ENCODE peak calls at places on chromosomes 6 and 20, in eight cellular contexts. One of them, this sample, is unnamed.

GRCh38 chr6:80457044-80457933 is 350.8 kb downstream of the BCKDHB start:
- DNase-seq in stimulated activated CD4-positive, alpha-beta T cell treated with anti-CD3 and anti-CD28 coated beads, Interleukin-12 subunit alpha, Interleukin-12 subunit beta, amount 100 ng/mL, for 48 hours: no peak
- DNase-seq in progenitor cell of endocrine pancreas: no peak
- DNase-seq in IMR-90: peak; percentile 98
- DNase-seq in caudate nucleus: peak; percentile 15
- DNase-seq in activated CD4-positive, CD25-positive, alpha-beta regulatory T cell treated with anti-CD3 and anti-CD28 coated beads, Interleukin-2, amount 50 U/mL, for 16 hours: no peak
- DNase-seq in iPS-NIHi11: peak; percentile 24
- DNase-seq in left ventricle myocardium superior: peak; percentile 75
- DNase-seq in this sample: peak; percentile 85

GRCh38 chr6:85792278-85792677 is 149.6 kb upstream of the SYNCRIP start:
- DNase-seq in stimulated activated CD4-positive, alpha-beta T cell treated with anti-CD3 and anti-CD28 coated beads, Interleukin-12 subunit alpha, Interleukin-12 subunit beta, amount 100 ng/mL, for 48 hours: no peak
- DNase-seq in progenitor cell of endocrine pancreas: no peak
- DNase-seq in IMR-90: peak; percentile 1
- DNase-seq in caudate nucleus: no peak
- DNase-seq in activated CD4-positive, CD25-positive, alpha-beta regulatory T cell treated with anti-CD3 and anti-CD28 coated beads, Interleukin-2, amount 50 U/mL, for 16 hours: no peak
- DNase-seq in iPS-NIHi11: no peak
- DNase-seq in left ventricle myocardium superior: no peak
- DNase-seq in this sample: no peak

GRCh38 chr6:103672169-103672568 is 1187.5 kb downstream of the HACE1 start:
- DNase-seq in stimulated activated CD4-positive, alpha-beta T cell treated with anti-CD3 and anti-CD28 coated beads, Interleukin-12 subunit alpha, Interleukin-12 subunit beta, amount 100 ng/mL, for 48 hours: no peak
- DNase-seq in progenitor cell of endocrine pancreas: no peak
- DNase-seq in IMR-90: no peak
- DNase-seq in caudate nucleus: no peak
- DNase-seq in activated CD4-positive, CD25-positive, alpha-beta regulatory T cell treated with anti-CD3 and anti-CD28 coated beads, Interleukin-2, amount 50 U/mL, for 16 hours: no peak
- DNase-seq in iPS-NIHi11: no peak
- DNase-seq in left ventricle myocardium superior: no peak
- DNase-seq in this sample: no peak

GRCh38 chr6:31728767-31729514 is at the start of gene DDAH2:
- DNase-seq in stimulated activated CD4-positive, alpha-beta T cell treated with anti-CD3 and anti-CD28 coated beads, Interleukin-12 subunit alpha, Interleukin-12 subunit beta, amount 100 ng/mL, for 48 hours: no peak
- DNase-seq in progenitor cell of endocrine pancreas: no peak
- DNase-seq in IMR-90: no peak
- DNase-seq in caudate nucleus: no peak
- DNase-seq in activated CD4-positive, CD25-positive, alpha-beta regulatory T cell treated with anti-CD3 and anti-CD28 coated beads, Interleukin-2, amount 50 U/mL, for 16 hours: no peak
- DNase-seq in iPS-NIHi11: no peak
- DNase-seq in left ventricle myocardium superior: peak; percentile 45
- DNase-seq in this sample: no peak

GRCh38 chr20:31943052-31943471 is 8.8 kb downstream of the PDRG1 start:
- DNase-seq in stimulated activated CD4-positive, alpha-beta T cell treated with anti-CD3 and anti-CD28 coated beads, Interleukin-12 subunit alpha, Interleukin-12 subunit beta, amount 100 ng/mL, for 48 hours: no peak
- DNase-seq in progenitor cell of endocrine pancreas: no peak
- DNase-seq in IMR-90: no peak
- DNase-seq in caudate nucleus: peak; percentile 57
- DNase-seq in activated CD4-positive, CD25-positive, alpha-beta regulatory T cell treated with anti-CD3 and anti-CD28 coated beads, Interleukin-2, amount 50 U/mL, for 16 hours: no peak
- DNase-seq in iPS-NIHi11: no peak
- DNase-seq in left ventricle myocardium superior: peak; percentile 76
- DNase-seq in this sample: peak; percentile 18

GRCh38 chr20:11569163-11569562 is 348.5 kb upstream of the BTBD3 start:
- DNase-seq in stimulated activated CD4-positive, alpha-beta T cell treated with anti-CD3 and anti-CD28 coated beads, Interleukin-12 subunit alpha, Interleukin-12 subunit beta, amount 100 ng/mL, for 48 hours: no peak
- DNase-seq in progenitor cell of endocrine pancreas: no peak
- DNase-seq in IMR-90: no peak
- DNase-seq in caudate nucleus: no peak
- DNase-seq in activated CD4-positive, CD25-positive, alpha-beta regulatory T cell treated with anti-CD3 and anti-CD28 coated beads, Interleukin-2, amount 50 U/mL, for 16 hours: no peak
- DNase-seq in iPS-NIHi11: peak; percentile 44
- DNase-seq in left ventricle myocardium superior: no peak
- DNase-seq in this sample: no peak

GRCh38 chr6:15929685-15930084 is 199.2 kb upstream of the MYLIP start:
- DNase-seq in stimulated activated CD4-positive, alpha-beta T cell treated with anti-CD3 and anti-CD28 coated beads, Interleukin-12 subunit alpha, Interleukin-12 subunit beta, amount 100 ng/mL, for 48 hours: no peak
- DNase-seq in progenitor cell of endocrine pancreas: no peak
- DNase-seq in IMR-90: no peak
- DNase-seq in caudate nucleus: no peak
- DNase-seq in activated CD4-positive, CD25-positive, alpha-beta regulatory T cell treated with anti-CD3 and anti-CD28 coated beads, Interleukin-2, amount 50 U/mL, for 16 hours: no peak
- DNase-seq in iPS-NIHi11: no peak
- DNase-seq in left ventricle myocardium superior: no peak
- DNase-seq in this sample: no peak

GRCh38 chr6:44257753-44258324 is 511 bp upstream of the SLC35B2 start:
- DNase-seq in stimulated activated CD4-positive, alpha-beta T cell treated with anti-CD3 and anti-CD28 coated beads, Interleukin-12 subunit alpha, Interleukin-12 subunit beta, amount 100 ng/mL, for 48 hours: no peak
- DNase-seq in progenitor cell of endocrine pancreas: no peak
- DNase-seq in IMR-90: no peak
- DNase-seq in caudate nucleus: no peak
- DNase-seq in activated CD4-positive, CD25-positive, alpha-beta regulatory T cell treated with anti-CD3 and anti-CD28 coated beads, Interleukin-2, amount 50 U/mL, for 16 hours: no peak
- DNase-seq in iPS-NIHi11: no peak
- DNase-seq in left ventricle myocardium superior: no peak
- DNase-seq in this sample: no peak

GRCh38 chr6:136338486-136338885 is 48.8 kb upstream of the BCLAF1 start:
- DNase-seq in stimulated activated CD4-positive, alpha-beta T cell treated with anti-CD3 and anti-CD28 coated beads, Interleukin-12 subunit alpha, Interleukin-12 subunit beta, amount 100 ng/mL, for 48 hours: no peak
- DNase-seq in progenitor cell of endocrine pancreas: no peak
- DNase-seq in IMR-90: no peak
- DNase-seq in caudate nucleus: no peak
- DNase-seq in activated CD4-positive, CD25-positive, alpha-beta regulatory T cell treated with anti-CD3 and anti-CD28 coated beads, Interleukin-2, amount 50 U/mL, for 16 hours: no peak
- DNase-seq in iPS-NIHi11: no peak
- DNase-seq in left ventricle myocardium superior: no peak
- DNase-seq in this sample: no peak

GRCh38 chr6:125871365-125871764 is 80.6 kb downstream of the NCOA7 start:
- DNase-seq in stimulated activated CD4-positive, alpha-beta T cell treated with anti-CD3 and anti-CD28 coated beads, Interleukin-12 subunit alpha, Interleukin-12 subunit beta, amount 100 ng/mL, for 48 hours: no peak
- DNase-seq in progenitor cell of endocrine pancreas: no peak
- DNase-seq in IMR-90: peak; percentile 21
- DNase-seq in caudate nucleus: no peak
- DNase-seq in activated CD4-positive, CD25-positive, alpha-beta regulatory T cell treated with anti-CD3 and anti-CD28 coated beads, Interleukin-2, amount 50 U/mL, for 16 hours: no peak
- DNase-seq in iPS-NIHi11: no peak
- DNase-seq in left ventricle myocardium superior: no peak
- DNase-seq in this sample: no peak

GRCh38 chr6:77373955-77374354 is 89.3 kb downstream of the HTR1B start:
- DNase-seq in stimulated activated CD4-positive, alpha-beta T cell treated with anti-CD3 and anti-CD28 coated beads, Interleukin-12 subunit alpha, Interleukin-12 subunit beta, amount 100 ng/mL, for 48 hours: no peak
- DNase-seq in progenitor cell of endocrine pancreas: no peak
- DNase-seq in IMR-90: no peak
- DNase-seq in caudate nucleus: no peak
- DNase-seq in activated CD4-positive, CD25-positive, alpha-beta regulatory T cell treated with anti-CD3 and anti-CD28 coated beads, Interleukin-2, amount 50 U/mL, for 16 hours: no peak
- DNase-seq in iPS-NIHi11: no peak
- DNase-seq in left ventricle myocardium superior: no peak
- DNase-seq in this sample: no peak

GRCh38 chr6:83927470-83927869 is 68.0 kb downstream of the CYB5R4 start:
- DNase-seq in stimulated activated CD4-positive, alpha-beta T cell treated with anti-CD3 and anti-CD28 coated beads, Interleukin-12 subunit alpha, Interleukin-12 subunit beta, amount 100 ng/mL, for 48 hours: no peak
- DNase-seq in progenitor cell of endocrine pancreas: no peak
- DNase-seq in IMR-90: peak; percentile 2
- DNase-seq in caudate nucleus: no peak
- DNase-seq in activated CD4-positive, CD25-positive, alpha-beta regulatory T cell treated with anti-CD3 and anti-CD28 coated beads, Interleukin-2, amount 50 U/mL, for 16 hours: no peak
- DNase-seq in iPS-NIHi11: no peak
- DNase-seq in left ventricle myocardium superior: no peak
- DNase-seq in this sample: no peak

GRCh38 chr20:16061394-16061793 is 511.9 kb downstream of the KIF16B start:
- DNase-seq in stimulated activated CD4-positive, alpha-beta T cell treated with anti-CD3 and anti-CD28 coated beads, Interleukin-12 subunit alpha, Interleukin-12 subunit beta, amount 100 ng/mL, for 48 hours: no peak
- DNase-seq in progenitor cell of endocrine pancreas: no peak
- DNase-seq in IMR-90: no peak
- DNase-seq in caudate nucleus: no peak
- DNase-seq in activated CD4-positive, CD25-positive, alpha-beta regulatory T cell treated with anti-CD3 and anti-CD28 coated beads, Interleukin-2, amount 50 U/mL, for 16 hours: no peak
- DNase-seq in iPS-NIHi11: no peak
- DNase-seq in left ventricle myocardium superior: no peak
- DNase-seq in this sample: no peak

GRCh38 chr20:49347156-49347555 is 69.3 kb upstream of the ZNFX1 start:
- DNase-seq in stimulated activated CD4-positive, alpha-beta T cell treated with anti-CD3 and anti-CD28 coated beads, Interleukin-12 subunit alpha, Interleukin-12 subunit beta, amount 100 ng/mL, for 48 hours: no peak
- DNase-seq in progenitor cell of endocrine pancreas: no peak
- DNase-seq in IMR-90: no peak
- DNase-seq in caudate nucleus: no peak
- DNase-seq in activated CD4-positive, CD25-positive, alpha-beta regulatory T cell treated with anti-CD3 and anti-CD28 coated beads, Interleukin-2, amount 50 U/mL, for 16 hours: no peak
- DNase-seq in iPS-NIHi11: no peak
- DNase-seq in left ventricle myocardium superior: no peak
- DNase-seq in this sample: no peak

GRCh38 chr6:37190159-37190535 is 20.2 kb downstream of the PIM1 start:
- DNase-seq in stimulated activated CD4-positive, alpha-beta T cell treated with anti-CD3 and anti-CD28 coated beads, Interleukin-12 subunit alpha, Interleukin-12 subunit beta, amount 100 ng/mL, for 48 hours: no peak
- DNase-seq in progenitor cell of endocrine pancreas: no peak
- DNase-seq in IMR-90: peak; percentile 44
- DNase-seq in caudate nucleus: no peak
- DNase-seq in activated CD4-positive, CD25-positive, alpha-beta regulatory T cell treated with anti-CD3 and anti-CD28 coated beads, Interleukin-2, amount 50 U/mL, for 16 hours: no peak
- DNase-seq in iPS-NIHi11: no peak
- DNase-seq in left ventricle myocardium superior: no peak
- DNase-seq in this sample: no peak

GRCh38 chr20:48128436-48128835 is 343.2 kb upstream of the SULF2 start:
- DNase-seq in stimulated activated CD4-positive, alpha-beta T cell treated with anti-CD3 and anti-CD28 coated beads, Interleukin-12 subunit alpha, Interleukin-12 subunit beta, amount 100 ng/mL, for 48 hours: no peak
- DNase-seq in progenitor cell of endocrine pancreas: no peak
- DNase-seq in IMR-90: no peak
- DNase-seq in caudate nucleus: no peak
- DNase-seq in activated CD4-positive, CD25-positive, alpha-beta regulatory T cell treated with anti-CD3 and anti-CD28 coated beads, Interleukin-2, amount 50 U/mL, for 16 hours: no peak
- DNase-seq in iPS-NIHi11: no peak
- DNase-seq in left ventricle myocardium superior: no peak
- DNase-seq in this sample: no peak

GRCh38 chr6:5898563-5898962 is 108.2 kb downstream of the NRN1 start:
- DNase-seq in stimulated activated CD4-positive, alpha-beta T cell treated with anti-CD3 and anti-CD28 coated beads, Interleukin-12 subunit alpha, Interleukin-12 subunit beta, amount 100 ng/mL, for 48 hours: no peak
- DNase-seq in progenitor cell of endocrine pancreas: no peak
- DNase-seq in IMR-90: no peak
- DNase-seq in caudate nucleus: no peak
- DNase-seq in activated CD4-positive, CD25-positive, alpha-beta regulatory T cell treated with anti-CD3 and anti-CD28 coated beads, Interleukin-2, amount 50 U/mL, for 16 hours: no peak
- DNase-seq in iPS-NIHi11: peak; percentile 41
- DNase-seq in left ventricle myocardium superior: no peak
- DNase-seq in this sample: no peak

GRCh38 chr20:13638162-13638495 is 603 bp downstream of the TASP1 start:
- DNase-seq in stimulated activated CD4-positive, alpha-beta T cell treated with anti-CD3 and anti-CD28 coated beads, Interleukin-12 subunit alpha, Interleukin-12 subunit beta, amount 100 ng/mL, for 48 hours: no peak
- DNase-seq in progenitor cell of endocrine pancreas: no peak
- DNase-seq in IMR-90: peak; percentile 16
- DNase-seq in caudate nucleus: no peak
- DNase-seq in activated CD4-positive, CD25-positive, alpha-beta regulatory T cell treated with anti-CD3 and anti-CD28 coated beads, Interleukin-2, amount 50 U/mL, for 16 hours: no peak
- DNase-seq in iPS-NIHi11: peak; percentile 27
- DNase-seq in left ventricle myocardium superior: no peak
- DNase-seq in this sample: no peak

GRCh38 chr6:137699036-137699683 is 167.9 kb upstream of the TNFAIP3 start:
- DNase-seq in stimulated activated CD4-positive, alpha-beta T cell treated with anti-CD3 and anti-CD28 coated beads, Interleukin-12 subunit alpha, Interleukin-12 subunit beta, amount 100 ng/mL, for 48 hours: no peak
- DNase-seq in progenitor cell of endocrine pancreas: no peak
- DNase-seq in IMR-90: peak; percentile 46
- DNase-seq in caudate nucleus: no peak
- DNase-seq in activated CD4-positive, CD25-positive, alpha-beta regulatory T cell treated with anti-CD3 and anti-CD28 coated beads, Interleukin-2, amount 50 U/mL, for 16 hours: no peak
- DNase-seq in iPS-NIHi11: no peak
- DNase-seq in left ventricle myocardium superior: no peak
- DNase-seq in this sample: no peak

GRCh38 chr6:117200067-117200466 is 65.3 kb upstream of the VGLL2 start:
- DNase-seq in stimulated activated CD4-positive, alpha-beta T cell treated with anti-CD3 and anti-CD28 coated beads, Interleukin-12 subunit alpha, Interleukin-12 subunit beta, amount 100 ng/mL, for 48 hours: no peak
- DNase-seq in progenitor cell of endocrine pancreas: no peak
- DNase-seq in IMR-90: no peak
- DNase-seq in caudate nucleus: no peak
- DNase-seq in activated CD4-positive, CD25-positive, alpha-beta regulatory T cell treated with anti-CD3 and anti-CD28 coated beads, Interleukin-2, amount 50 U/mL, for 16 hours: no peak
- DNase-seq in iPS-NIHi11: no peak
- DNase-seq in left ventricle myocardium superior: peak; percentile 63
- DNase-seq in this sample: no peak

GRCh38 chr6:122491915-122492537 is 20.4 kb upstream of the SERINC1 start:
- DNase-seq in stimulated activated CD4-positive, alpha-beta T cell treated with anti-CD3 and anti-CD28 coated beads, Interleukin-12 subunit alpha, Interleukin-12 subunit beta, amount 100 ng/mL, for 48 hours: peak; percentile 55
- DNase-seq in progenitor cell of endocrine pancreas: no peak
- DNase-seq in IMR-90: peak; percentile 67
- DNase-seq in caudate nucleus: peak; percentile 64
- DNase-seq in activated CD4-positive, CD25-positive, alpha-beta regulatory T cell treated with anti-CD3 and anti-CD28 coated beads, Interleukin-2, amount 50 U/mL, for 16 hours: peak; percentile 37
- DNase-seq in iPS-NIHi11: peak; percentile 65
- DNase-seq in left ventricle myocardium superior: peak; percentile 68
- DNase-seq in this sample: peak; percentile 80